ENCODE peak calls at places on chromosomes 5 and 9, in seven cellular contexts. One of them, this sample, is unnamed.
A peak's percentile ranks its signal among the peaks of the same experiment; 100 is the strongest.

GRCh38 chr5:80755634-80756033 is 100.9 kb upstream of the DHFR start:
- DNase-seq in hepatic stellate cell: no peak
- DNase-seq in brain pericyte: no peak
- DNase-seq in H7: no peak
- DNase-seq in HEK293T: no peak
- DNase-seq in H4: no peak
- DNase-seq in kidney epithelial cell: no peak
- DNase-seq in this sample: no peak

GRCh38 chr5:73814234-73814846 is 188.3 kb downstream of the ARHGEF28 start:
- DNase-seq in hepatic stellate cell: no peak
- DNase-seq in brain pericyte: no peak
- DNase-seq in H7: no peak
- DNase-seq in HEK293T: no peak
- DNase-seq in H4: no peak
- DNase-seq in kidney epithelial cell: no peak
- DNase-seq in this sample: no peak

GRCh38 chr9:26723486-26723885 is 169.1 kb downstream of the CAAP1 start:
- DNase-seq in hepatic stellate cell: no peak
- DNase-seq in brain pericyte: no peak
- DNase-seq in H7: peak; percentile 52
- DNase-seq in HEK293T: peak; percentile 81
- DNase-seq in H4: peak; percentile 58
- DNase-seq in kidney epithelial cell: no peak
- DNase-seq in this sample: peak; percentile 22

GRCh38 chr5:73901455-73901854 is 275.5 kb downstream of the ARHGEF28 start:
- DNase-seq in hepatic stellate cell: no peak
- DNase-seq in brain pericyte: no peak
- DNase-seq in H7: peak; percentile 57
- DNase-seq in HEK293T: no peak
- DNase-seq in H4: no peak
- DNase-seq in kidney epithelial cell: no peak
- DNase-seq in this sample: no peak

GRCh38 chr5:68459093-68459492 is 243.5 kb downstream of the PIK3R1 start:
- DNase-seq in hepatic stellate cell: no peak
- DNase-seq in brain pericyte: no peak
- DNase-seq in H7: no peak
- DNase-seq in HEK293T: no peak
- DNase-seq in H4: no peak
- DNase-seq in kidney epithelial cell: no peak
- DNase-seq in this sample: no peak

GRCh38 chr9:134231330-134231745 is 67.0 kb upstream of the RNU6ATAC start:
- DNase-seq in hepatic stellate cell: no peak
- DNase-seq in brain pericyte: no peak
- DNase-seq in H7: no peak
- DNase-seq in HEK293T: no peak
- DNase-seq in H4: no peak
- DNase-seq in kidney epithelial cell: no peak
- DNase-seq in this sample: no peak

GRCh38 chr9:98009437-98009836 is 26.3 kb downstream of the ANP32B start:
- DNase-seq in hepatic stellate cell: no peak
- DNase-seq in brain pericyte: no peak
- DNase-seq in H7: no peak
- DNase-seq in HEK293T: no peak
- DNase-seq in H4: no peak
- DNase-seq in kidney epithelial cell: no peak
- DNase-seq in this sample: no peak

GRCh38 chr9:4553951-4554381 is 63.7 kb downstream of the SLC1A1 start:
- DNase-seq in hepatic stellate cell: peak; percentile 43
- DNase-seq in brain pericyte: no peak
- DNase-seq in H7: no peak
- DNase-seq in HEK293T: no peak
- DNase-seq in H4: peak; percentile 13
- DNase-seq in kidney epithelial cell: no peak
- DNase-seq in this sample: no peak

GRCh38 chr9:16344343-16344742 is 526.1 kb downstream of the BNC2 start:
- DNase-seq in hepatic stellate cell: peak; percentile 77
- DNase-seq in brain pericyte: no peak
- DNase-seq in H7: no peak
- DNase-seq in HEK293T: no peak
- DNase-seq in H4: peak; percentile 15
- DNase-seq in kidney epithelial cell: peak; percentile 52
- DNase-seq in this sample: peak; percentile 51

GRCh38 chr9:109469646-109470358 is 28.3 kb downstream of the PTPN3 start:
- DNase-seq in hepatic stellate cell: peak; percentile 66
- DNase-seq in brain pericyte: peak; percentile 39
- DNase-seq in H7: peak; percentile 79
- DNase-seq in HEK293T: peak; percentile 69
- DNase-seq in H4: peak; percentile 75
- DNase-seq in kidney epithelial cell: peak; percentile 60
- DNase-seq in this sample: peak; percentile 78

GRCh38 chr9:37908698-37909186 is 4.8 kb upstream of the SLC25A51 start:
- DNase-seq in hepatic stellate cell: no peak
- DNase-seq in brain pericyte: no peak
- DNase-seq in H7: no peak
- DNase-seq in HEK293T: no peak
- DNase-seq in H4: peak; percentile 48
- DNase-seq in kidney epithelial cell: no peak
- DNase-seq in this sample: no peak

GRCh38 chr5:123717139-123717538 is 205.2 kb downstream of the CSNK1G3 start:
- DNase-seq in hepatic stellate cell: no peak
- DNase-seq in brain pericyte: no peak
- DNase-seq in H7: no peak
- DNase-seq in HEK293T: no peak
- DNase-seq in H4: peak; percentile 64
- DNase-seq in kidney epithelial cell: peak; percentile 32
- DNase-seq in this sample: no peak

GRCh38 chr5:31052937-31053658 is 140.4 kb upstream of the CDH6 start:
- DNase-seq in hepatic stellate cell: no peak
- DNase-seq in brain pericyte: no peak
- DNase-seq in H7: no peak
- DNase-seq in HEK293T: no peak
- DNase-seq in H4: no peak
- DNase-seq in kidney epithelial cell: no peak
- DNase-seq in this sample: no peak

This sample was measured in COLO829.